ENCODE peak calls at places on chromosomes 2 and 18, in eight cellular contexts. N, L, G, C, V, H, O and J are unnamed samples.

GRCh38 chr2:167506395-167506794 is 618.1 kb downstream of the XIRP2 start:
- DNase-seq in N (peak; percentile 65), L (no peak), G (no peak), C (no peak), V (no peak), H (no peak), O (no peak), J (no peak)

GRCh38 chr2:228329279-228329678 is 147.8 kb upstream of the SPHKAP start:
- DNase-seq in N (no peak), L (no peak), G (no peak), C (peak; percentile 3), V (peak; percentile 36), H (no peak), O (no peak), J (no peak)

GRCh38 chr2:8625399-8626283 is 56.2 kb upstream of the ID2 start:
- DNase-seq in N (no peak), L (no peak), G (no peak), C (peak; percentile 30), V (no peak), H (no peak), O (peak; percentile 65), J (no peak)

GRCh38 chr2:237287874-237288273 is 126.1 kb downstream of the COL6A3 start:
- DNase-seq in N (peak; percentile 54), L (no peak), G (no peak), C (no peak), V (no peak), H (no peak), O (no peak), J (no peak)

GRCh38 chr2:69798909-69799526 is 30.4 kb upstream of the GMCL1 start:
- DNase-seq in N (peak; percentile 84), L (no peak), G (no peak), C (no peak), V (no peak), H (no peak), O (no peak), J (no peak)

GRCh38 chr2:127585270-127585807 is 49.9 kb downstream of the MYO7B start:
- DNase-seq in N (no peak), L (no peak), G (no peak), C (no peak), V (no peak), H (no peak), O (no peak), J (no peak)

GRCh38 chr18:41828137-41828536 is 126.9 kb upstream of the PIK3C3 start:
- DNase-seq in N (no peak), L (no peak), G (no peak), C (no peak), V (no peak), H (no peak), O (no peak), J (no peak)

GRCh38 chr2:11802782-11803191 is 56.4 kb downstream of the LPIN1 start:
- DNase-seq in N (peak; percentile 63), L (no peak), G (no peak), C (no peak), V (no peak), H (no peak), O (no peak), J (peak; percentile 82)

GRCh38 chr2:80365762-80366161 is 61.2 kb upstream of the LRRTM1 start:
- DNase-seq in N (no peak), L (no peak), G (no peak), C (no peak), V (no peak), H (no peak), O (no peak), J (no peak)

GRCh38 chr2:158024288-158024898 is 77.3 kb upstream of the UPP2 start:
- DNase-seq in N (peak; percentile 31), L (peak; percentile 47), G (peak; percentile 54), C (peak; percentile 45), V (peak; percentile 19), H (no peak), O (peak; percentile 49), J (peak; percentile 35)

GRCh38 chr2:219230201-219230540 is 565 bp downstream of the ANKZF1 start:
- DNase-seq in N (peak; percentile 55), L (no peak), G (peak; percentile 73), C (peak; percentile 71), V (no peak), H (no peak), O (peak; percentile 75), J (no peak)

GRCh38 chr18:48657446-48658120 is 118.8 kb downstream of the CTIF start:
- DNase-seq in N (no peak), L (peak; percentile 5), G (no peak), C (no peak), V (no peak), H (no peak), O (no peak), J (peak; percentile 69)

GRCh38 chr2:31333527-31334183 is 80.9 kb downstream of the XDH start:
- DNase-seq in N (peak; percentile 84), L (peak; percentile 44), G (peak; percentile 88), C (peak; percentile 84), V (peak; percentile 70), H (peak; percentile 54), O (peak; percentile 79), J (peak; percentile 96)

GRCh38 chr2:226669905-226670304 is 129.7 kb downstream of the IRS1 start:
- DNase-seq in N (no peak), L (no peak), G (no peak), C (no peak), V (no peak), H (no peak), O (no peak), J (no peak)

GRCh38 chr18:9335255-9336045 is 877 bp downstream of the TWSG1 start:
- DNase-seq in N (peak; percentile 29), L (no peak), G (no peak), C (no peak), V (no peak), H (no peak), O (no peak), J (no peak)

GRCh38 chr2:32825291-32825712 is 121.5 kb upstream of the LTBP1 start:
- DNase-seq in N (peak; percentile 25), L (no peak), G (no peak), C (peak; percentile 19), V (peak; percentile 52), H (no peak), O (peak; percentile 38), J (no peak)

GRCh38 chr2:32632089-32632488 is 4.2 kb downstream of the TTC27 start:
- DNase-seq in N (peak; percentile 63), L (no peak), G (no peak), C (no peak), V (no peak), H (peak; percentile 7), O (no peak), J (no peak)

DNA sequence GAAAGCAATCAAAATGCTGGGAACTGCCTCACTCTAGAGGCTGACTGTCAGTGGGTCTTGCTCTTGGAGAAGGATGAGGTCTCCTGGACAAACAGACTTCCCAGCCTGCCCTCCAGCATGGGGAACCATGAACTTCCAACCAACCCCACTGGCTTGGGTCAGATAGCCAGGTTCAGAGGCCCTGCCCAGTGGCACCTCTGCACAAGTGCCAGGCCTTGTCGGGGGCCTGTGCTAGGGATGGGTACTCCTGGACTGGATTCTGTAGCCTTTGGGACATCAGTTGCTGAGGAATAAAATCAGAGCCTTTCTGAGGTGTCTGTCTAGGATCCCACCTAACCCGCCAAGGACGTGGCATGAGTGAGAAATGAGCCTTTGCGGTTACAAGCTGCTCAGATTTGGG is 76.8 kb downstream of the INHBB start:
- DNase-seq in N (no peak), L (no peak), G (peak; percentile 22), C (no peak), V (no peak), H (no peak), O (no peak), J (no peak)
- H3K4me3 ChIP-seq in N (no peak overlapping the region), L (no peak overlapping the region), G (no peak overlapping the region), C (no peak overlapping the region), V (no peak overlapping the region), H (no peak overlapping the region), O (no peak overlapping the region), J (no peak overlapping the region)

GRCh38 chr2:222860740-222861410 is at the start of gene ACSL3:
- DNase-seq in N (peak; percentile 89), L (peak; percentile 94), G (peak; percentile 98), C (peak; percentile 97), V (peak; percentile 98), H (peak; percentile 78), O (peak; percentile 99), J (peak; percentile 95)
- TF ChIP-seq CTCF in N (peak; percentile 7), L (peak; percentile 34), G (no peak), C (no peak), V (no peak), H (no peak), O (peak; percentile 33), J (no peak)

GRCh38 chr2:120440521-120441350 is 94.8 kb downstream of the INHBB start:
- DNase-seq in N (no peak), L (no peak), G (no peak), C (no peak), V (no peak), H (no peak), O (no peak), J (no peak)
- TF ChIP-seq POLR2A in N (no peak), L (no peak), G (no peak), C (no peak), V (no peak), H (no peak), O (no peak), J (no peak)

GRCh38 chr2:208929894-208930427 is 493.9 kb upstream of the MAP2 start:
- DNase-seq in N (no peak), L (no peak), G (no peak), C (no peak), V (no peak), H (no peak), O (no peak), J (no peak)

GRCh38 chr2:208927867-208928266 is 496.0 kb upstream of the MAP2 start:
- DNase-seq in N (no peak), L (no peak), G (no peak), C (no peak), V (no peak), H (no peak), O (no peak), J (no peak)

GRCh38 chr2:208929489-208929864 is 494.4 kb upstream of the MAP2 start:
- DNase-seq in N (no peak), L (no peak), G (no peak), C (no peak), V (no peak), H (peak; percentile 24), O (no peak), J (no peak)
- H3K4me3 ChIP-seq in N (no peak overlapping the region), L (no peak overlapping the region), G (no peak overlapping the region), C (no peak overlapping the region), V (no peak overlapping the region), H (no peak overlapping the region), O (no peak overlapping the region), J (no peak overlapping the region)

DNA sequence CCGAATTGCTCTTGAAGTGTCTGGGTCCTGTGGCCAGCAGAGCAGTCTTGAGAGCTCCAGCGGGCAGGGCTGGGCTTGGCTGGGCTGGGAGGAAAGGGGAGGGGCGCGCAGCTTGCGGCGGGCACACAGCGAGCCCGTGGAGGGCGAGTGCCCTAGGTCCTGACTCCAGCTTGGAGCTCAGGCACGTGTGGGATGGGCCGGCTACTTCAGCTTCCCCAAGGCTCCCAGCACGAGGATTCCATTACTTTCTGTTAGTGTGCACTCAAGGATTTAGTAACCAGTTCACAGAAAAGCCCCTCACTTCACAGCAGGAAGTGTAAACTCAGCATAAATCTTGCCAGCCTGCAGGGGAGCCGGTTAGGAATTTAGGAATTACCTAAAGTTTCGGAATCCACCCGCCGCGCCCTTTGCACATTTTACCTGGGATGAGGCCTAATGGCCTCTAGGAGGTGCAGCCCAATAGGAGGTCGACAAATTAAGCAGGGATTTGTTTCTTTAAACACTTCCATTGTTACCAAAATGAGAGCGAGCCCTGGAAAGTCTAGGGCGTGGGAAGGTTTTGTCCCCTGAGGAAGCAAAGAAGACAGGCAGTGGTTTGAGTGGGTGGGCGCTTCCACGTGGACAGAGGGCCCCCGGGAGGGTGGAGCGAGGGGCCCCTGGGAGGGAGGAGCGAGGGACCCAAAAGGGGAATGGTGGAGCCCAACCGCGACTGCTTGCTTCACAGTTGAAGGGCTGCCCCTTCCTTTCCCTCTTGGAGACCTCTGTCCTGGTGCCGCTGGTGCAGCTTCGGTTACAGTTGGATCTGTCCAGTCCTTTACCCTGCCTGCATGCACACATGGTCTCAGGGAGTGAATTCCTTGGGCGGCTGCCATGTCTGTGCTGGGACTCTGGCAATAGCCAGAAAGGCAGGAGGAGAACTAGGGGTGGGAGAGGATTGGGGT is 93.3 kb downstream of the CTAGE1 start:
- DNase-seq in N (no peak), L (peak; percentile 58), G (peak; percentile 60), C (peak; percentile 39), V (peak; percentile 72), H (no peak), O (peak; percentile 45), J (no peak)
- TF ChIP-seq CTCF in N (no peak), L (peak; percentile 11), G (no peak), C (no peak), V (peak; percentile 12), H (no peak), O (peak; percentile 16), J (no peak)